ENCODE peak calls at places on chromosomes 2 and 18, in six cellular contexts. S, M, R, V, Z and U are unnamed samples.

GRCh38 chr2:17610521-17610920 is 70.0 kb downstream of the VSNL1 start:
- DNase-seq in Z (no peak), R (peak), S (no peak), M (no peak), V (no peak), U (no peak)

GRCh38 chr2:42756150-42756549 is 7.8 kb downstream of the OXER1 start:
- DNase-seq in V (no peak), M (no peak), R (no peak), Z (no peak), S (no peak), U (no peak)

GRCh38 chr2:113278073-113278811 is 479 bp downstream of the PAX8 start:
- DNase-seq in S (no peak), M (no peak), Z (no peak), R (no peak), V (no peak), U (no peak)

GRCh38 chr2:69975853-69976462 is 14.5 kb upstream of the ASPRV1 start:
- DNase-seq in R (no peak), M (no peak), Z (no peak), S (no peak), V (no peak), U (no peak)

GRCh38 chr2:85888745-85889647 is at the start of gene ST3GAL5:
- DNase-seq in M (peak), R (peak), Z (peak), S (peak), V (peak), U (peak)

GRCh38 chr18:52288403-52289004 is 51.5 kb upstream of the DCC start:
- DNase-seq in S (peak), Z (no peak), R (no peak), V (no peak), M (no peak), U (no peak)

GRCh38 chr2:109173311-109174171 is 44.5 kb downstream of the SH3RF3 start:
- DNase-seq in Z (no peak), V (no peak), R (peak), S (no peak), M (no peak), U (no peak)

GRCh38 chr18:52451252-52451651 is 111.3 kb downstream of the DCC start:
- DNase-seq in M (no peak), S (no peak), V (no peak), R (no peak), Z (no peak), U (no peak)

GRCh38 chr18:47263197-47263827 is 11.9 kb upstream of the SKOR2 start:
- DNase-seq in Z (no peak), R (peak), M (no peak), V (no peak), S (no peak), U (no peak)

GRCh38 chr18:3481696-3482210 is 31.8 kb downstream of the TGIF1 start:
- DNase-seq in R (peak), V (no peak), Z (no peak), M (peak), S (no peak), U (no peak)

GRCh38 chr2:73202156-73203054 is at the start of gene NOTO:
- DNase-seq in M (no peak), Z (no peak), V (no peak), S (peak), R (peak), U (no peak)

GRCh38 chr2:219509780-219510511 is 4.3 kb upstream of the ASIC4 start:
- DNase-seq in M (peak), S (peak), R (peak), V (no peak), Z (no peak), U (peak)

GRCh38 chr18:23512641-23513040 is 9.3 kb downstream of the RMC1 start:
- DNase-seq in V (no peak), S (no peak), R (no peak), M (no peak), Z (no peak), U (no peak)

GRCh38 chr2:4973354-4973753 is 718.8 kb upstream of the SOX11 start:
- DNase-seq in V (no peak), R (no peak), S (no peak), M (no peak), Z (no peak), U (no peak)

GRCh38 chr2:40625849-40626248 is 174.0 kb upstream of the SLC8A1 start:
- DNase-seq in V (no peak), M (no peak), S (no peak), Z (no peak), R (peak), U (no peak)

GRCh38 chr2:235793163-235793752 is 299.4 kb downstream of the AGAP1 start:
- DNase-seq in V (no peak), Z (no peak), R (peak), M (no peak), S (no peak), U (no peak)

GRCh38 chr2:223460774-223461211 is 141.4 kb downstream of the SCG2 start:
- DNase-seq in S (peak), Z (no peak), M (no peak), V (no peak), R (peak), U (no peak)

GRCh38 chr2:157229572-157229971 is 27.9 kb upstream of the GALNT5 start:
- DNase-seq in S (no peak), Z (no peak), R (peak), V (no peak), M (no peak), U (no peak)

GRCh38 chr2:9423922-9424272 is 443 bp downstream of the CPSF3 start:
- DNase-seq in S (no peak), R (peak), V (no peak), Z (no peak), M (peak), U (no peak)

GRCh38 chr2:24920813-24921441 is 890 bp upstream of the ADCY3 start:
- DNase-seq in M (peak), S (peak), R (no peak), Z (no peak), V (no peak), U (no peak)

GRCh38 chr2:200354823-200355751 is 48.6 kb downstream of the SPATS2L start:
- DNase-seq in M (no peak), S (no peak), V (no peak), R (no peak), Z (no peak), U (no peak)

GRCh38 chr2:74405994-74406583 is 15.3 kb downstream of the C2orf81 start:
- DNase-seq in R (no peak), Z (no peak), M (no peak), S (no peak), V (peak), U (no peak)

GRCh38 chr2:161207941-161208340 is 47.7 kb downstream of the TANK start:
- DNase-seq in R (peak), M (no peak), V (no peak), S (no peak), Z (no peak), U (no peak)